ENCODE peak calls at places on chromosomes 12 and 14, in seven cellular contexts. L is right lobe of liver, H is HCT116, X is AG09309, K is A549, U is IMR-90, M is fibroblast of pulmonary artery. P is an unnamed sample.

GRCh38 chr12:3684449-3685051 is 68.4 kb downstream of the CRACR2A start:
- DNase-seq in L (no peak), H (no peak), X (no peak), K (no peak), U (no peak), M (peak), P (no peak)

GRCh38 chr12:49501895-49502294 is 36.9 kb upstream of the KCNH3 start:
- DNase-seq in L (no peak), H (no peak), X (no peak), K (no peak), U (no peak), M (no peak), P (no peak)

GRCh38 chr12:10361622-10362021 is 28.2 kb downstream of the KLRK1 start:
- DNase-seq in L (no peak), H (no peak), X (no peak), K (no peak), U (peak), M (peak), P (no peak)

GRCh38 chr12:106178582-106178981 is 39.8 kb upstream of the NUAK1 start:
- DNase-seq in L (no peak), H (no peak), X (no peak), K (no peak), U (no peak), M (no peak), P (no peak)

GRCh38 chr12:109864916-109865315 is 15.4 kb downstream of the GLTP start:
- DNase-seq in L (no peak), H (no peak), X (no peak), K (no peak), U (no peak), M (no peak), P (no peak)

GRCh38 chr12:1935700-1936378 is 17.4 kb upstream of the CACNA2D4 start:
- DNase-seq in L (peak), H (no peak), X (no peak), K (no peak), U (no peak), M (no peak), P (no peak)

GRCh38 chr14:68644101-68644500 is 148.8 kb downstream of the ZFP36L1 start:
- DNase-seq in L (no peak), H (no peak), X (no peak), K (no peak), U (no peak), M (no peak), P (no peak)

GRCh38 chr12:44930972-44931600 is 55.0 kb upstream of the NELL2 start:
- DNase-seq in L (no peak), H (peak), X (peak), K (peak), U (peak), M (peak), P (peak)

GRCh38 chr14:59582845-59583509 is 6.4 kb upstream of the CCDC175 start:
- DNase-seq in L (no peak), H (no peak), X (no peak), K (no peak), U (no peak), M (no peak), P (no peak)

GRCh38 chr12:14885718-14886201 is at the start of gene MGP:
- DNase-seq in L (no peak), H (no peak), X (peak), K (no peak), U (peak), M (peak), P (peak)

GRCh38 chr12:63668028-63668799 is at the start of gene DPY19L2:
- DNase-seq in L (peak), H (no peak), X (no peak), K (peak), U (peak), M (peak), P (peak)

GRCh38 chr14:81169711-81170103 is 51.1 kb downstream of the GTF2A1 start:
- DNase-seq in L (peak), H (no peak), X (no peak), K (no peak), U (peak), M (no peak), P (no peak)

GRCh38 chr12:127509066-127509778 is 757.7 kb upstream of the TMEM132C start:
- DNase-seq in L (no peak), H (no peak), X (peak), K (no peak), U (peak), M (peak), P (peak)

GRCh38 chr12:118359541-118359915 is 13.2 kb downstream of the TAOK3 start:
- DNase-seq in L (no peak), H (no peak), X (no peak), K (no peak), U (no peak), M (no peak), P (no peak)

GRCh38 chr12:110039085-110039807 is 9.1 kb downstream of the C12orf76 start:
- DNase-seq in L (no peak), H (no peak), X (peak), K (peak), U (peak), M (peak), P (peak)

GRCh38 chr14:32559595-32559994 is 230.5 kb downstream of the AKAP6 start:
- DNase-seq in L (no peak), H (no peak), X (no peak), K (no peak), U (no peak), M (peak), P (no peak)

GRCh38 chr14:58808828-58809227 is 171.1 kb downstream of the DACT1 start:
- DNase-seq in L (peak), H (no peak), X (no peak), K (no peak), U (peak), M (peak), P (peak)

GRCh38 chr14:92336363-92336762 is 13.4 kb downstream of the SLC24A4 start:
- DNase-seq in L (no peak), H (no peak), X (no peak), K (no peak), U (no peak), M (no peak), P (no peak)

GRCh38 chr12:56087220-56087619 is 7.3 kb downstream of the ERBB3 start:
- DNase-seq in L (peak), H (no peak), X (no peak), K (no peak), U (no peak), M (no peak), P (no peak)

GRCh38 chr14:68896132-68896531 is 83.0 kb downstream of the ACTN1 start:
- DNase-seq in L (no peak), H (no peak), X (no peak), K (no peak), U (no peak), M (no peak), P (no peak)

GRCh38 chr12:115132906-115133305 is 448.9 kb upstream of the TBX3 start:
- DNase-seq in L (no peak), H (no peak), X (no peak), K (no peak), U (no peak), M (no peak), P (no peak)

GRCh38 chr12:6950401-6950801 is 755 bp upstream of the PTPN6 start:
- DNase-seq in L (no peak), H (no peak), X (no peak), K (no peak), U (no peak), M (no peak), P (no peak)
- TF ChIP-seq CTCF in L (no peak), H (no peak), X (peak), K (no peak), U (peak), M (peak), P (no peak)

GRCh38 chr12:650983-651382 is 12.3 kb downstream of the NINJ2 start:
- DNase-seq in L (no peak), H (no peak), X (no peak), K (no peak), U (no peak), M (no peak), P (no peak)
- TF ChIP-seq CTCF in L (no peak), H (no peak), X (no peak), K (no peak), U (no peak), M (peak), P (no peak)

GRCh38 chr14:65290830-65291229 is 121.7 kb upstream of the FUT8 start:
- DNase-seq in L (no peak), H (peak), X (peak), K (no peak), U (peak), M (peak), P (peak)

GRCh38 chr14:65287264-65288131 is 125.0 kb upstream of the FUT8 start:
- DNase-seq in L (no peak), H (no peak), X (no peak), K (no peak), U (no peak), M (no peak), P (no peak)

GRCh38 chr14:65282909-65283253 is 129.6 kb upstream of the FUT8 start:
- DNase-seq in L (no peak), H (no peak), X (no peak), K (no peak), U (no peak), M (no peak), P (no peak)

GRCh38 chr14:65281991-65282908 is 130.3 kb upstream of the FUT8 start:
- DNase-seq in L (no peak), H (no peak), X (peak), K (no peak), U (peak), M (peak), P (no peak)

GRCh38 chr14:65286443-65286842 is 126.1 kb upstream of the FUT8 start:
- DNase-seq in L (no peak), H (peak), X (no peak), K (peak), U (no peak), M (peak), P (no peak)
- TF ChIP-seq CTCF in L (no peak), H (peak), X (peak), K (peak), U (no peak), M (peak), P (peak)

DNA sequence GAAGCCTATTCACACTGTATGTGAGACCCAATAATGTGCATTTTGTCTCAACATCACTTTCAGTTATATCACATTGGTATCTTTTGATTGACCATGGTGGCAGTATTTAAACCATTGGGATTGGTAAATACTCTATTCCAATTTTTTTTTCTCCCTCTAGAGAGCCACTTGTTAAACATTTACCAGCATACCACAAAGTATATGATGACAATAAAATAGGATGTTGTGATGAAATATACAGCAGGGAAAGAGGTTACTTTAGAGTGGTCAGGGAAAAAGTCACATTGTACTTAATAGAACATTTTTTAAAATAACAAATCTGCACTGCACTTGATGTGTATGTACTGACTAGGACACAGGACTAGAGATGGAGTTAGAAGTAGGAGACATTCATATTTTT is 5.6 kb upstream of the LIN7A start:
- DNase-seq in L (no peak), H (no peak), X (no peak), K (no peak), U (no peak), M (no peak), P (no peak)
- TF ChIP-seq CTCF in L (no peak), H (no peak), X (no peak), K (no peak), U (no peak), M (no peak), P (no peak)

GRCh38 chr12:65106948-65107347 is 14.2 kb downstream of the WIF1 start:
- DNase-seq in L (no peak), H (no peak), X (no peak), K (peak), U (peak), M (peak), P (no peak)
- TF ChIP-seq CTCF in L (peak), H (peak), X (peak), K (peak), U (peak), M (peak), P (peak)

DNA sequence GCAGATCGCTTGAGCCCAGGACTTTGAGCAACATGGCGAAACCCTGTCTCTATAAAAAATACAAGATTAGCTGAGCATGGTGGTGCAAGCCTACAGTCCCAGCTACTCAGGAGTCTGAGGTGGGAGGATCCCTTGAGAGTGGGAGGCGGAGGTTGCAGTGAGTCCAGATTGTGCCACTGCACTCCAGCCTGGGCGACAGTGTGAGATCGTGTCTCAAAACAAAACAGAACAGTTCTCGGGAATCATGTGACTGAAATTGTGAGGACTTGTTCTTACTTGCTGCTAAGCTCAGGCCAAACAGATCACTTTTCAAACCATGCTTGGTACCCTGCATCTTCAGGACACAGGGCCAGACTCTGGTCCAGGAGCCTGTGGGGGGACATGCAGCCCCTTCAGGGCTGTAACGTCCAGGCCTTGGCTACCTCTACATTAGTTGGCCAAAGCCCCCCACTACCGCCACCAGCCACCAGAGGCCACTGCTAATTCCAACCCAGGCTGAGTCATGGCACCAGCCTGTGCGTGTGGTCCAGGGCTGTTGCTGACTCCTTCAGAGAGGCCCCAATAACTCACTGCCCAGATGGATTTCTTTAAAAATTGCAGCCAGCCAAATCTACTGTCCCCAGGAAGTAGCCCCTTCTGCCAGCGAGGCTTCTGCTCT is 33.4 kb upstream of the SYNDIG1L start:
- DNase-seq in L (no peak), H (no peak), X (peak), K (peak), U (peak), M (peak), P (peak)
- TF ChIP-seq CTCF in L (no peak), H (peak), X (peak), K (peak), U (peak), M (peak), P (peak)

GRCh38 chr12:121230538-121230907 is 20.6 kb downstream of the P2RX4 start:
- DNase-seq in L (no peak), H (no peak), X (no peak), K (no peak), U (no peak), M (no peak), P (no peak)

GRCh38 chr12:121233628-121234020 is 23.7 kb downstream of the P2RX4 start:
- DNase-seq in L (no peak), H (no peak), X (no peak), K (no peak), U (no peak), M (no peak), P (no peak)

GRCh38 chr12:121232163-121232562 is 22.2 kb downstream of the P2RX4 start:
- DNase-seq in L (no peak), H (no peak), X (no peak), K (no peak), U (no peak), M (no peak), P (no peak)

GRCh38 chr12:121228919-121229650 is 19.2 kb downstream of the P2RX4 start:
- DNase-seq in L (no peak), H (no peak), X (no peak), K (no peak), U (no peak), M (no peak), P (no peak)

GRCh38 chr12:121232977-121233627 is 23.2 kb downstream of the P2RX4 start:
- DNase-seq in L (no peak), H (no peak), X (no peak), K (no peak), U (no peak), M (no peak), P (no peak)
- TF ChIP-seq CTCF in L (no peak), H (no peak), X (no peak), K (no peak), U (no peak), M (no peak), P (no peak)